ENCODE peak calls at places on chromosomes 7 and 10, in six cellular contexts. One of them, this sample, is unnamed.

GRCh38 chr7:76509931-76510877 is at the start of gene UPK3B:
- DNase-seq in T-cell: no peak
- DNase-seq in NCI-H1105 treated with DMSO at 0.1 percent for 48 hours: no peak
- DNase-seq in Calu3: peak; percentile 63
- DNase-seq in ovary: no peak
- DNase-seq in naive B cell: no peak
- DNase-seq in this sample: no peak

GRCh38 chr10:15420858-15421257 is 49.8 kb upstream of the FAM171A1 start:
- DNase-seq in T-cell: no peak
- DNase-seq in NCI-H1105 treated with DMSO at 0.1 percent for 48 hours: no peak
- DNase-seq in Calu3: no peak
- DNase-seq in ovary: no peak
- DNase-seq in naive B cell: no peak
- DNase-seq in this sample: no peak

GRCh38 chr7:38615665-38616064 is 15.5 kb downstream of the AMPH start:
- DNase-seq in T-cell: no peak
- DNase-seq in NCI-H1105 treated with DMSO at 0.1 percent for 48 hours: no peak
- DNase-seq in Calu3: no peak
- DNase-seq in ovary: no peak
- DNase-seq in naive B cell: no peak
- DNase-seq in this sample: no peak

GRCh38 chr7:111750168-111750715 is 187.9 kb upstream of the IMMP2L start:
- DNase-seq in T-cell: no peak
- DNase-seq in NCI-H1105 treated with DMSO at 0.1 percent for 48 hours: no peak
- DNase-seq in Calu3: no peak
- DNase-seq in ovary: no peak
- DNase-seq in naive B cell: no peak
- DNase-seq in this sample: no peak

GRCh38 chr10:10782603-10783002 is 235.1 kb upstream of the CELF2 start:
- DNase-seq in T-cell: no peak
- DNase-seq in NCI-H1105 treated with DMSO at 0.1 percent for 48 hours: no peak
- DNase-seq in Calu3: peak; percentile 16
- DNase-seq in ovary: no peak
- DNase-seq in naive B cell: no peak
- DNase-seq in this sample: no peak

GRCh38 chr7:73824986-73825385 is 5.8 kb upstream of the CLDN4 start:
- DNase-seq in T-cell: no peak
- DNase-seq in NCI-H1105 treated with DMSO at 0.1 percent for 48 hours: no peak
- DNase-seq in Calu3: peak; percentile 67
- DNase-seq in ovary: no peak
- DNase-seq in naive B cell: no peak
- DNase-seq in this sample: no peak

GRCh38 chr10:72291019-72291532 is 17.4 kb downstream of the DDIT4 start:
- DNase-seq in T-cell: no peak
- DNase-seq in NCI-H1105 treated with DMSO at 0.1 percent for 48 hours: no peak
- DNase-seq in Calu3: no peak
- DNase-seq in ovary: no peak
- DNase-seq in naive B cell: no peak
- DNase-seq in this sample: no peak

GRCh38 chr7:137513091-137513490 is 169.6 kb upstream of the PTN start:
- DNase-seq in T-cell: no peak
- DNase-seq in NCI-H1105 treated with DMSO at 0.1 percent for 48 hours: no peak
- DNase-seq in Calu3: no peak
- DNase-seq in ovary: no peak
- DNase-seq in naive B cell: no peak
- DNase-seq in this sample: no peak

GRCh38 chr7:46139079-46139478 is 218.0 kb upstream of the IGFBP3 start:
- DNase-seq in T-cell: no peak
- DNase-seq in NCI-H1105 treated with DMSO at 0.1 percent for 48 hours: no peak
- DNase-seq in Calu3: no peak
- DNase-seq in ovary: no peak
- DNase-seq in naive B cell: no peak
- DNase-seq in this sample: no peak